ENCODE peak calls at places on chromosomes 12 and 14, in eight cellular contexts. K, J, H, Y, O, T, B and F are unnamed samples.
A peak's percentile ranks its signal among the peaks of the same experiment; 100 is the strongest.

GRCh38 chr12:102954143-102954542 is 3.3 kb upstream of the ASCL1 start:
- DNase-seq in H (no peak), K (peak; percentile 55), O (no peak), J (no peak), T (no peak), B (no peak), Y (no peak), F (no peak)

GRCh38 chr14:105414456-105415371 is 4.9 kb upstream of the MTA1 start:
- DNase-seq in J (no peak), T (peak; percentile 69), B (peak; percentile 62), K (peak; percentile 65), H (peak; percentile 37), O (peak; percentile 70), Y (peak; percentile 74), F (peak; percentile 31)

GRCh38 chr12:93664573-93665138 is 12.5 kb upstream of the CRADD start:
- DNase-seq in O (no peak), T (no peak), H (no peak), Y (no peak), K (no peak), B (no peak), J (peak; percentile 62), F (no peak)

GRCh38 chr14:75430106-75430505 is 2.3 kb downstream of the JDP2 start:
- DNase-seq in O (no peak), Y (no peak), B (no peak), J (no peak), T (no peak), H (no peak), K (no peak), F (no peak)

GRCh38 chr12:113601656-113602263 is 130.1 kb upstream of the LHX5 start:
- DNase-seq in J (no peak), Y (no peak), T (no peak), K (peak; percentile 18), B (no peak), H (no peak), O (no peak), F (no peak)

GRCh38 chr12:121872546-121873223 is 14.0 kb upstream of the HPD start:
- DNase-seq in K (peak; percentile 10), H (no peak), O (peak; percentile 31), J (peak; percentile 71), T (no peak), Y (no peak), B (no peak), F (no peak)

GRCh38 chr14:49485290-49485689 is 100.9 kb downstream of the RPS29 start:
- DNase-seq in O (no peak), T (no peak), B (no peak), K (no peak), H (no peak), Y (no peak), J (no peak), F (no peak)

GRCh38 chr14:66595394-66595793 is 87.4 kb downstream of the GPHN start:
- DNase-seq in B (no peak), O (no peak), T (no peak), J (no peak), K (no peak), Y (no peak), H (no peak), F (no peak)

GRCh38 chr12:24482044-24482443 is 466.9 kb downstream of the BCAT1 start:
- DNase-seq in H (no peak), B (no peak), K (no peak), T (no peak), Y (no peak), O (no peak), J (no peak), F (no peak)

GRCh38 chr14:54535126-54535525 is 25.4 kb downstream of the CGRRF1 start:
- DNase-seq in K (no peak), H (no peak), B (no peak), Y (no peak), T (no peak), J (no peak), O (no peak), F (no peak)

GRCh38 chr14:73823339-73823885 is 28.2 kb upstream of the PTGR2 start:
- DNase-seq in Y (no peak), B (no peak), O (no peak), T (no peak), H (no peak), J (no peak), K (no peak), F (no peak)

GRCh38 chr12:54159549-54159948 is 29.2 kb downstream of the SMUG1 start:
- DNase-seq in H (no peak), K (no peak), B (no peak), J (no peak), O (no peak), T (no peak), Y (no peak), F (no peak)

GRCh38 chr12:93145086-93145485 is 216.0 kb upstream of the EEA1 start:
- DNase-seq in T (no peak), O (no peak), K (no peak), J (no peak), Y (no peak), H (no peak), B (peak; percentile 35), F (no peak)

GRCh38 chr14:75279739-75280447 is 1.3 kb downstream of the FOS start:
- DNase-seq in T (no peak), Y (no peak), B (peak; percentile 35), K (no peak), H (no peak), J (no peak), O (no peak), F (no peak)

GRCh38 chr12:26346748-26347147 is 151.4 kb downstream of the SSPN start:
- DNase-seq in H (no peak), Y (no peak), K (no peak), T (no peak), O (no peak), J (no peak), B (no peak), F (no peak)

GRCh38 chr14:57692671-57693070 is 173.2 kb downstream of the SLC35F4 start:
- DNase-seq in K (no peak), B (peak; percentile 4), H (no peak), O (no peak), J (peak; percentile 63), T (no peak), Y (peak; percentile 26), F (peak; percentile 12)

GRCh38 chr12:10184261-10184843 is 5.5 kb downstream of the TMEM52B start:
- DNase-seq in K (no peak), Y (no peak), H (no peak), J (no peak), O (no peak), T (no peak), B (no peak), F (no peak)

GRCh38 chr14:102817942-102818940 is 41.0 kb downstream of the TRAF3 start:
- DNase-seq in K (no peak), J (no peak), H (no peak), Y (no peak), O (no peak), T (no peak), B (no peak), F (no peak)

GRCh38 chr12:97321640-97322039 is 141.0 kb upstream of the RMST start:
- DNase-seq in B (no peak), K (no peak), H (no peak), Y (no peak), O (no peak), J (no peak), T (no peak), F (no peak)

GRCh38 chr12:95213928-95214327 is 3.3 kb downstream of the FGD6 start:
- DNase-seq in T (no peak), O (no peak), Y (no peak), H (no peak), B (no peak), K (no peak), J (no peak), F (no peak)

GRCh38 chr12:49069507-49070346 is at the start of gene RHEBL1:
- DNase-seq in K (peak; percentile 100), T (peak; percentile 95), J (peak; percentile 98), Y (peak; percentile 96), B (peak; percentile 96), O (peak; percentile 99), H (peak; percentile 96), F (peak; percentile 99)

GRCh38 chr14:68941820-68942219 is 37.3 kb downstream of the ACTN1 start:
- DNase-seq in K (no peak), H (no peak), J (peak; percentile 90), B (peak; percentile 84), T (no peak), O (no peak), Y (peak; percentile 30), F (peak; percentile 88)

GRCh38 chr12:53051881-53052412 is 2.1 kb downstream of the TNS2 start:
- DNase-seq in J (no peak), B (no peak), T (no peak), H (no peak), O (no peak), K (no peak), Y (no peak), F (no peak)

GRCh38 chr14:69133206-69134125 is 19.5 kb downstream of the DCAF5 start:
- DNase-seq in Y (peak; percentile 19), H (no peak), T (no peak), J (peak; percentile 61), K (peak; percentile 66), B (no peak), O (peak; percentile 23), F (peak; percentile 6)

GRCh38 chr12:22416831-22417230 is 82.3 kb upstream of the ST8SIA1 start:
- DNase-seq in T (no peak), H (no peak), J (no peak), B (no peak), K (no peak), Y (no peak), O (no peak), F (no peak)

GRCh38 chr12:48826209-48826855 is 8.0 kb downstream of the CACNB3 start:
- DNase-seq in O (no peak), B (no peak), Y (no peak), T (no peak), J (no peak), K (no peak), H (no peak), F (no peak)

GRCh38 chr12:116153983-116154382 is 123.5 kb downstream of the MED13L start:
- DNase-seq in B (no peak), Y (no peak), H (no peak), T (no peak), O (no peak), J (no peak), K (no peak), F (no peak)

GRCh38 chr12:128810182-128811127 is 13.3 kb downstream of the SLC15A4 start:
- DNase-seq in B (no peak), O (peak; percentile 20), Y (no peak), T (peak; percentile 51), H (no peak), J (no peak), K (no peak), F (no peak)

GRCh38 chr12:95624544-95624943 is 73.3 kb upstream of the USP44 start:
- DNase-seq in T (no peak), J (no peak), B (peak; percentile 28), Y (no peak), O (no peak), H (no peak), K (no peak), F (peak; percentile 59)

GRCh38 chr14:73633115-73633514 is 11.7 kb upstream of the DNAL1 start:
- DNase-seq in H (no peak), O (peak; percentile 9), Y (no peak), J (no peak), B (no peak), K (no peak), T (no peak), F (no peak)

GRCh38 chr12:61757831-61758505 is 502.2 kb upstream of the USP15 start:
- DNase-seq in K (no peak), T (no peak), J (peak; percentile 81), Y (no peak), B (no peak), O (no peak), H (no peak), F (no peak)

GRCh38 chr12:62873116-62873825 is 61.7 kb downstream of the PPM1H start:
- DNase-seq in O (no peak), B (no peak), K (no peak), J (no peak), H (no peak), T (no peak), Y (no peak), F (peak; percentile 13)

GRCh38 chr12:47777741-47778558 is 4.9 kb downstream of the SLC48A1 start:
- DNase-seq in Y (no peak), O (no peak), K (no peak), J (no peak), B (no peak), H (no peak), T (peak; percentile 97), F (peak; percentile 78)

GRCh38 chr14:95741051-95741490 is 27.1 kb upstream of the TCL1A start:
- DNase-seq in B (peak; percentile 14), O (no peak), K (no peak), J (peak; percentile 56), T (no peak), H (no peak), Y (peak; percentile 51), F (peak; percentile 19)